ENCODE peak calls at places on chromosomes 4 and X, in six cellular contexts. C is OCI-LY7, A is body of pancreas, N is lung, S is upper lobe of right lung, I is cardiac muscle cell. J is an unnamed sample. For H3K36me3, the result is how much of the 10 kb centered on the place peaks cover.

GRCh38 chr4:112951362-112951962 is 98.0 kb upstream of the ANK2 start:
- DNase-seq in C (peak), S (no peak), N (no peak), I (peak), A (no peak), J (no peak)

GRCh38 chrX:86021652-86022289 is 25.6 kb downstream of the CHM start:
- DNase-seq in S (no peak), N (no peak), A (no peak), I (peak), C (no peak), J (no peak)

GRCh38 chrX:135112096-135112729 is 8.1 kb downstream of the ETDB start:
- DNase-seq in A (peak), I (peak), C (peak), S (no peak), N (no peak), J (no peak)

GRCh38 chrX:46408553-46409407 is 136.4 kb downstream of the ZNF674 start:
- DNase-seq in C (peak), I (peak), S (peak), A (peak), N (peak), J (no peak)

GRCh38 chr4:145042601-145043000 is 55.4 kb downstream of the ANAPC10 start:
- DNase-seq in C (no peak), I (no peak), N (no peak), S (no peak), A (no peak), J (no peak)

GRCh38 chrX:85326234-85327059 is 53.0 kb downstream of the POF1B start:
- DNase-seq in A (peak), S (peak), C (no peak), I (no peak), N (no peak), J (no peak)

GRCh38 chrX:153477901-153478300 is 7.5 kb upstream of the HAUS7 start:
- DNase-seq in I (peak), S (no peak), C (no peak), N (no peak), A (no peak), J (no peak)

GRCh38 chr4:99062120-99062519 is 26.5 kb downstream of the ADH5 start:
- DNase-seq in I (no peak), A (no peak), N (no peak), S (no peak), C (no peak), J (no peak)

DNA sequence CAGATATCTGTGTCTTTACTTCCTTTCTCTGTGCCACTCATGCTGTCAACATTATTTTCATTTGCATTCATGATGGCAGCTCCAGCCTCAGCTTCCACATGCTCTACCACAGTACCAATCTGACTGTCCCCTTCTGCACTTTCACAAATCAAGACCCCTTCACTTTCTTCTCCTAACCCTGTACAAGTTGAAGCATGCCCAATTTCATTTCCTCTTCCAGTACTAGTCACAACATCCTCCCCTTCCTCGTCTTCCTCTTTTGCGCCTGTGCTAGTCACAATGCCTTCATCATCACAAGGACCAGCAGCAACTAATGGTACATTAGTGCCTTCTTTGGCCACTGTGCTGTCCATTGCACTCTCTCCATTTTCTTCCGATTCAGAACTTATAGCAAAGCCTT is 26.5 kb downstream of the BOD1L1 start:
- DNase-seq in N (no peak), S (no peak), C (peak), I (no peak), A (no peak), J (no peak)
- H3K36me3 ChIP-seq in N (under half), S (half or more), C (half or more), I (half or more), A (under half), J (half or more)

DNA sequence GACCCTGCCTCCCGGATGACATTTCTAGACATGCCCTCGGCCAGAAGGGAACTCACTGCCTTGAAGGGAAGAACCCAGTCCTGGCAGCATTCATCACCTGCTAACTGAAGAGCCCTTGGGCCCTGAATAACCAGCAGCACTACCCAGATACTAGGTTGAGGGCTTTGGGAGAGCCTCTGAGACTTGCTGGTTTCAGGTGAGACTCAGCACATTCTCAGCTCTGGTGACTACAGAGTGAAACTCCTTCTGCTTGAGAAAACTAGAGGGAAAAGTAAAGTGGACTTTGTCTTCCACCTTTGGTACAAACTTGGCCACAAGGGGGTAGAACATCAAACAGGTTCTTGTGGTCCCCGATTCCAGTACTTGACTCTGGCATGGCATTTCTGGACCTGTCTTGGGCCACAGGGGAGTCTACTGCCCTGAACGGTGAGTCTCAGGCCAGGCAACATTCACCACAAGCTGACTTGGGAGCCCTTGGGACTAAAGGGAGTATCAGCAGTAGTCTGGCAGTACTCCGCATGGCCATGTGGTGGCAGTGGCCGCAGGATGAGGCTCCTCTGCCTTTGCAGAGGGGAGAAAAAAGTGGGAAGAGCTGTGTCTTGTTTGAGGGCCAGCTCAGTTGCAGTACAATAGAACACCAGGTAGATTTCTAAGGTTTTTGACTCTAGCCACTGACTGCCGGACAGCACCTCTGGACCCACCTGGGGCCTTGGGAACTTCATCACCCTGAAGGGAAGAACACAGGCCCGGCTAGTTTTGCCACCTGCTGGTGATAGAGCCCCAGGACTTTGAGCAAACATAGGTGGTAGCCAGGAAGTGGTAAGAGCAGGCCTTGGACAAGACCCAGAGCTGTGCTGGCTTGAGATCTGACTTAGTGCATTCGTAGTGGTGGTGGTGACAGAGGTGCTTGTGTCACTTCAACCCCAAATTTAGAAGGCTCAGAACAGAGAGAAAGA is 414.8 kb downstream of the OPHN1 start:
- DNase-seq in N (no peak), C (no peak), A (peak), S (no peak), I (peak), J (no peak)
- TF ChIP-seq CTCF in N (no peak), C (peak), A (no peak), S (peak), I (peak), J (peak)

GRCh38 chr4:1837069-1837468 is 18.9 kb downstream of the LETM1 start:
- DNase-seq in C (no peak), A (no peak), I (no peak), S (no peak), N (no peak), J (no peak)
- H3K36me3 ChIP-seq in C (half or more), A (under half), I (under half), S (half or more), N (under half), J (half or more)

GRCh38 chrX:131821945-131822622 is 201.0 kb upstream of the STK26 start:
- DNase-seq in N (peak), S (no peak), I (no peak), C (no peak), A (peak), J (peak)
- TF ChIP-seq CTCF in N (peak), S (no peak), I (no peak), C (no peak), A (no peak), J (peak)

GRCh38 chr4:6992728-6993655 is 50.2 kb upstream of the TADA2B start:
- DNase-seq in A (peak), N (no peak), C (no peak), I (no peak), S (no peak), J (peak)

GRCh38 chr4:6991249-6991648 is 51.9 kb upstream of the TADA2B start:
- DNase-seq in C (no peak), S (no peak), A (no peak), N (no peak), I (no peak), J (peak)

GRCh38 chr4:6990661-6991060 is 52.5 kb upstream of the TADA2B start:
- DNase-seq in S (no peak), N (no peak), C (no peak), I (no peak), A (no peak), J (no peak)

GRCh38 chr4:6989331-6989923 is 53.7 kb upstream of the TADA2B start:
- DNase-seq in I (no peak), A (no peak), N (no peak), C (no peak), S (no peak), J (peak)

DNA sequence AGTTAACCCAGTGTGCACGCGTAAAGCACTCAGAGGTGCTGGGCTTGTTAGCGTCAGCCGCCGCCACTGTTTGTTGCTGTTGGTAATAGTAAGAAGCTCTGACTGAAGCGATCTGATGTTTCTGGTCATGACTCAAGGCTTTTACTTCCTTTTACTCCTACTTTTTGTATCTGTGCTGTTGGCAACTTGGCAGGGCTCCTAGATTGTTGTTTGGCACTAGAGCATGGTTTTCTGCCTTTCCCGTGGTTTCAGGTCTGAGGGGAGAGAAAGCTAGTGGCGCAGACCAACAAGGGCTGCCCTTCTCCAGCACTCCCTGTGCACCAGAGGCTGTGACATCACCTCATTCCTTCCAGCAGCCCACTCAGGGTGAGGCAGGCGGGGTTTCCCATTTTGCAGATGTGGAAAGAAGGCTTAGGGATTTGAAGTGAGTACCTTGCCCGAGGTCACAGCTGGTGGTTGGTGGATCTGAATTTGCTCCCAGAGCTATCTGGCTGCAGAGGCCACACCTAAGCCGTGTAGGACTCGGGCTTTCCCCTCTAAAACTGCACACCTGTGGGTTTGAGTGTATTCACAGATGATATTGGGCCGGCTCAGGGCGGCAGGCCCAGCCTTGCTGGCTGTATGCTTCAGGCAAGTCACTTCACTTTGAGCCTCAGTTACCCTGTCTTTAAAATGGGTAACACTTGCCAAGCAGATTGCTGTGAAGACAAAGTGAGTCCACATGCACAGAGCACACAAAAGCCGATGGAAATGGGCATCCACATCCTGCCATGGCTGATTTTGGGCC is 51.2 kb upstream of the TADA2B start:
- DNase-seq in A (peak), N (no peak), S (no peak), C (no peak), I (peak), J (peak)
- H3K36me3 ChIP-seq in A (under half), N (under half), S (under half), C (half or more), I (under half), J (under half)

GRCh38 chr4:122219356-122219755 is 67.2 kb downstream of the BLTP1 start:
- DNase-seq in C (no peak), N (no peak), I (no peak), S (no peak), A (no peak), J (no peak)

GRCh38 chr4:122229857-122230256 is 77.7 kb downstream of the BLTP1 start:
- DNase-seq in I (no peak), S (no peak), C (no peak), A (no peak), N (no peak), J (no peak)

GRCh38 chr4:122221322-122221721 is 69.2 kb downstream of the BLTP1 start:
- DNase-seq in A (no peak), N (no peak), S (no peak), C (no peak), I (no peak), J (no peak)

GRCh38 chr4:122227202-122227601 is 75.1 kb downstream of the BLTP1 start:
- DNase-seq in I (no peak), N (no peak), A (no peak), C (no peak), S (no peak), J (no peak)

DNA sequence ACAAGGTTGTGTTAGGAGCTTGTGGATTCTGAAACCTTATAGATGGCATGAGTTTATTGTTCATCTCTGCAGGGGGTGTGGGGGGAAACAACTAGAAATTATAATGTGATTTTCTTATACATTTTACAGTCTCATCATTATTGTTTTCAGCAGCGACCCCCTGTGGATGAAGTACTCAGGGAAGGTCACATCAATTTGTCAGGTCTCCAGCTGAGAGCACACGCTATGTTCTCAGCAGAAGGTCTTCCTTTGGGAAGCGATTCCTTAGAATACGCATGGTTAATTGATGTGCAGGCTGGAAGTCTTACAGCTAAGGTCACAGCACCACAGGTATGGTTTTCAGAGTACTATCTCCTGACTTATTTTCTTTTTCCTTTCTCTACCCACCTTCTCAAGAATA is 72.2 kb downstream of the BLTP1 start:
- DNase-seq in S (no peak), C (peak), A (peak), N (no peak), I (peak), J (no peak)
- TF ChIP-seq CTCF in S (peak), C (peak), A (no peak), N (no peak), I (peak), J (no peak)

GRCh38 chr4:14064969-14065368 is 437.4 kb upstream of the BOD1L1 start:
- DNase-seq in S (no peak), N (no peak), C (no peak), A (no peak), I (no peak), J (no peak)

GRCh38 chr4:14054391-14054790 is 426.9 kb upstream of the BOD1L1 start:
- DNase-seq in A (no peak), S (no peak), C (no peak), N (no peak), I (no peak), J (no peak)

GRCh38 chr4:14059006-14059405 is 431.5 kb upstream of the BOD1L1 start:
- DNase-seq in A (no peak), S (no peak), C (no peak), N (no peak), I (peak), J (no peak)
- H3K36me3 ChIP-seq in A (under half), S (under half), C (under half), N (under half), I (under half), J (under half)